ENCODE peak calls at places on chromosomes 13 and 19, in ten cellular contexts. One of them, this sample, is unnamed.

GRCh38 chr19:45752639-45753038 is 16.4 kb downstream of the SIX5 start:
- DNase-seq in fibroblast of pulmonary artery: no peak
- DNase-seq in activated T-helper 1 cell treated with anti-CD3 and anti-CD28 coated beads, Interleukin-12 subunit alpha, Interleukin-12 subunit beta, Interleukin-2, Interleukin-4 antibody, amounts not matched to agents 30 ng/mL and 10 ng/mL and 1 ng/mL, durations not matched to agents 14 hours and 24 hours and 36 hours: no peak
- DNase-seq in germinal center: no peak
- DNase-seq in RPMI7951: peak
- DNase-seq in NCI-H2081: no peak
- DNase-seq in G401: no peak
- DNase-seq in stimulated activated CD4-positive, alpha-beta T cell treated with anti-CD3 and anti-CD28 coated beads, Interleukin-1b, Interleukin-23, amount 100 ng/mL, for 24 hours: no peak
- DNase-seq in prostate gland: no peak
- DNase-seq in left ventricle myocardium inferior: no peak
- DNase-seq in this sample: no peak

GRCh38 chr13:23617551-23618014 is 47.4 kb downstream of the TNFRSF19 start:
- DNase-seq in fibroblast of pulmonary artery: peak
- DNase-seq in activated T-helper 1 cell treated with anti-CD3 and anti-CD28 coated beads, Interleukin-12 subunit alpha, Interleukin-12 subunit beta, Interleukin-2, Interleukin-4 antibody, amounts not matched to agents 30 ng/mL and 10 ng/mL and 1 ng/mL, durations not matched to agents 14 hours and 24 hours and 36 hours: no peak
- DNase-seq in germinal center: no peak
- DNase-seq in RPMI7951: peak
- DNase-seq in NCI-H2081: no peak
- DNase-seq in G401: no peak
- DNase-seq in stimulated activated CD4-positive, alpha-beta T cell treated with anti-CD3 and anti-CD28 coated beads, Interleukin-1b, Interleukin-23, amount 100 ng/mL, for 24 hours: no peak
- DNase-seq in prostate gland: no peak
- DNase-seq in left ventricle myocardium inferior: no peak
- DNase-seq in this sample: no peak

GRCh38 chr19:35268546-35269424 is at the start of gene USF2:
- DNase-seq in fibroblast of pulmonary artery: peak
- DNase-seq in activated T-helper 1 cell treated with anti-CD3 and anti-CD28 coated beads, Interleukin-12 subunit alpha, Interleukin-12 subunit beta, Interleukin-2, Interleukin-4 antibody, amounts not matched to agents 30 ng/mL and 10 ng/mL and 1 ng/mL, durations not matched to agents 14 hours and 24 hours and 36 hours: peak
- DNase-seq in germinal center: peak
- DNase-seq in RPMI7951: peak
- DNase-seq in NCI-H2081: peak
- DNase-seq in G401: peak
- DNase-seq in stimulated activated CD4-positive, alpha-beta T cell treated with anti-CD3 and anti-CD28 coated beads, Interleukin-1b, Interleukin-23, amount 100 ng/mL, for 24 hours: peak
- DNase-seq in prostate gland: peak
- DNase-seq in left ventricle myocardium inferior: peak
- DNase-seq in this sample: peak

GRCh38 chr13:30193279-30194234 is 113.8 kb downstream of the KATNAL1 start:
- DNase-seq in fibroblast of pulmonary artery: no peak
- DNase-seq in activated T-helper 1 cell treated with anti-CD3 and anti-CD28 coated beads, Interleukin-12 subunit alpha, Interleukin-12 subunit beta, Interleukin-2, Interleukin-4 antibody, amounts not matched to agents 30 ng/mL and 10 ng/mL and 1 ng/mL, durations not matched to agents 14 hours and 24 hours and 36 hours: no peak
- DNase-seq in germinal center: no peak
- DNase-seq in RPMI7951: no peak
- DNase-seq in NCI-H2081: no peak
- DNase-seq in G401: no peak
- DNase-seq in stimulated activated CD4-positive, alpha-beta T cell treated with anti-CD3 and anti-CD28 coated beads, Interleukin-1b, Interleukin-23, amount 100 ng/mL, for 24 hours: no peak
- DNase-seq in prostate gland: no peak
- DNase-seq in left ventricle myocardium inferior: no peak
- DNase-seq in this sample: no peak

GRCh38 chr13:110396913-110397379 is 89.9 kb downstream of the COL4A2 start:
- DNase-seq in fibroblast of pulmonary artery: peak
- DNase-seq in activated T-helper 1 cell treated with anti-CD3 and anti-CD28 coated beads, Interleukin-12 subunit alpha, Interleukin-12 subunit beta, Interleukin-2, Interleukin-4 antibody, amounts not matched to agents 30 ng/mL and 10 ng/mL and 1 ng/mL, durations not matched to agents 14 hours and 24 hours and 36 hours: no peak
- DNase-seq in germinal center: no peak
- DNase-seq in RPMI7951: peak
- DNase-seq in NCI-H2081: no peak
- DNase-seq in G401: no peak
- DNase-seq in stimulated activated CD4-positive, alpha-beta T cell treated with anti-CD3 and anti-CD28 coated beads, Interleukin-1b, Interleukin-23, amount 100 ng/mL, for 24 hours: no peak
- DNase-seq in prostate gland: peak
- DNase-seq in left ventricle myocardium inferior: peak
- DNase-seq in this sample: peak

GRCh38 chr19:21934131-21934530 is 76.6 kb downstream of the ZNF208 start:
- DNase-seq in fibroblast of pulmonary artery: no peak
- DNase-seq in activated T-helper 1 cell treated with anti-CD3 and anti-CD28 coated beads, Interleukin-12 subunit alpha, Interleukin-12 subunit beta, Interleukin-2, Interleukin-4 antibody, amounts not matched to agents 30 ng/mL and 10 ng/mL and 1 ng/mL, durations not matched to agents 14 hours and 24 hours and 36 hours: no peak
- DNase-seq in germinal center: no peak
- DNase-seq in RPMI7951: no peak
- DNase-seq in NCI-H2081: no peak
- DNase-seq in G401: no peak
- DNase-seq in stimulated activated CD4-positive, alpha-beta T cell treated with anti-CD3 and anti-CD28 coated beads, Interleukin-1b, Interleukin-23, amount 100 ng/mL, for 24 hours: no peak
- DNase-seq in prostate gland: no peak
- DNase-seq in left ventricle myocardium inferior: no peak
- DNase-seq in this sample: no peak

GRCh38 chr19:35395762-35396199 is 24.9 kb downstream of the GPR42 start:
- DNase-seq in fibroblast of pulmonary artery: no peak
- DNase-seq in activated T-helper 1 cell treated with anti-CD3 and anti-CD28 coated beads, Interleukin-12 subunit alpha, Interleukin-12 subunit beta, Interleukin-2, Interleukin-4 antibody, amounts not matched to agents 30 ng/mL and 10 ng/mL and 1 ng/mL, durations not matched to agents 14 hours and 24 hours and 36 hours: no peak
- DNase-seq in germinal center: no peak
- DNase-seq in RPMI7951: peak
- DNase-seq in NCI-H2081: no peak
- DNase-seq in G401: peak
- DNase-seq in stimulated activated CD4-positive, alpha-beta T cell treated with anti-CD3 and anti-CD28 coated beads, Interleukin-1b, Interleukin-23, amount 100 ng/mL, for 24 hours: no peak
- DNase-seq in prostate gland: peak
- DNase-seq in left ventricle myocardium inferior: no peak
- DNase-seq in this sample: peak

GRCh38 chr19:12647490-12648071 is 19.0 kb downstream of the MAN2B1 start:
- DNase-seq in fibroblast of pulmonary artery: peak
- DNase-seq in activated T-helper 1 cell treated with anti-CD3 and anti-CD28 coated beads, Interleukin-12 subunit alpha, Interleukin-12 subunit beta, Interleukin-2, Interleukin-4 antibody, amounts not matched to agents 30 ng/mL and 10 ng/mL and 1 ng/mL, durations not matched to agents 14 hours and 24 hours and 36 hours: no peak
- DNase-seq in germinal center: no peak
- DNase-seq in RPMI7951: peak
- DNase-seq in NCI-H2081: peak
- DNase-seq in G401: peak
- DNase-seq in stimulated activated CD4-positive, alpha-beta T cell treated with anti-CD3 and anti-CD28 coated beads, Interleukin-1b, Interleukin-23, amount 100 ng/mL, for 24 hours: peak
- DNase-seq in prostate gland: peak
- DNase-seq in left ventricle myocardium inferior: no peak
- DNase-seq in this sample: peak

GRCh38 chr19:45640849-45641273 is 1.7 kb upstream of the EML2 start:
- DNase-seq in fibroblast of pulmonary artery: no peak
- DNase-seq in activated T-helper 1 cell treated with anti-CD3 and anti-CD28 coated beads, Interleukin-12 subunit alpha, Interleukin-12 subunit beta, Interleukin-2, Interleukin-4 antibody, amounts not matched to agents 30 ng/mL and 10 ng/mL and 1 ng/mL, durations not matched to agents 14 hours and 24 hours and 36 hours: peak
- DNase-seq in germinal center: peak
- DNase-seq in RPMI7951: no peak
- DNase-seq in NCI-H2081: no peak
- DNase-seq in G401: peak
- DNase-seq in stimulated activated CD4-positive, alpha-beta T cell treated with anti-CD3 and anti-CD28 coated beads, Interleukin-1b, Interleukin-23, amount 100 ng/mL, for 24 hours: peak
- DNase-seq in prostate gland: no peak
- DNase-seq in left ventricle myocardium inferior: no peak
- DNase-seq in this sample: no peak

GRCh38 chr13:23915308-23915707 is 18.0 kb upstream of the C1QTNF9B start:
- DNase-seq in fibroblast of pulmonary artery: no peak
- DNase-seq in activated T-helper 1 cell treated with anti-CD3 and anti-CD28 coated beads, Interleukin-12 subunit alpha, Interleukin-12 subunit beta, Interleukin-2, Interleukin-4 antibody, amounts not matched to agents 30 ng/mL and 10 ng/mL and 1 ng/mL, durations not matched to agents 14 hours and 24 hours and 36 hours: no peak
- DNase-seq in germinal center: no peak
- DNase-seq in RPMI7951: no peak
- DNase-seq in NCI-H2081: peak
- DNase-seq in G401: no peak
- DNase-seq in stimulated activated CD4-positive, alpha-beta T cell treated with anti-CD3 and anti-CD28 coated beads, Interleukin-1b, Interleukin-23, amount 100 ng/mL, for 24 hours: no peak
- DNase-seq in prostate gland: no peak
- DNase-seq in left ventricle myocardium inferior: no peak
- DNase-seq in this sample: no peak

GRCh38 chr19:17077447-17078028 is 2.0 kb downstream of the MYO9B start:
- DNase-seq in fibroblast of pulmonary artery: no peak
- DNase-seq in activated T-helper 1 cell treated with anti-CD3 and anti-CD28 coated beads, Interleukin-12 subunit alpha, Interleukin-12 subunit beta, Interleukin-2, Interleukin-4 antibody, amounts not matched to agents 30 ng/mL and 10 ng/mL and 1 ng/mL, durations not matched to agents 14 hours and 24 hours and 36 hours: no peak
- DNase-seq in germinal center: no peak
- DNase-seq in RPMI7951: no peak
- DNase-seq in NCI-H2081: no peak
- DNase-seq in G401: no peak
- DNase-seq in stimulated activated CD4-positive, alpha-beta T cell treated with anti-CD3 and anti-CD28 coated beads, Interleukin-1b, Interleukin-23, amount 100 ng/mL, for 24 hours: no peak
- DNase-seq in prostate gland: no peak
- DNase-seq in left ventricle myocardium inferior: no peak
- DNase-seq in this sample: no peak

GRCh38 chr13:85314686-85315085 is 484.5 kb downstream of the SLITRK6 start:
- DNase-seq in fibroblast of pulmonary artery: no peak
- DNase-seq in activated T-helper 1 cell treated with anti-CD3 and anti-CD28 coated beads, Interleukin-12 subunit alpha, Interleukin-12 subunit beta, Interleukin-2, Interleukin-4 antibody, amounts not matched to agents 30 ng/mL and 10 ng/mL and 1 ng/mL, durations not matched to agents 14 hours and 24 hours and 36 hours: no peak
- DNase-seq in germinal center: no peak
- DNase-seq in RPMI7951: peak
- DNase-seq in NCI-H2081: no peak
- DNase-seq in G401: no peak
- DNase-seq in stimulated activated CD4-positive, alpha-beta T cell treated with anti-CD3 and anti-CD28 coated beads, Interleukin-1b, Interleukin-23, amount 100 ng/mL, for 24 hours: no peak
- DNase-seq in prostate gland: no peak
- DNase-seq in left ventricle myocardium inferior: no peak
- DNase-seq in this sample: no peak

GRCh38 chr19:35013820-35014754 is 14.0 kb downstream of the GRAMD1A start:
- DNase-seq in fibroblast of pulmonary artery: no peak
- DNase-seq in activated T-helper 1 cell treated with anti-CD3 and anti-CD28 coated beads, Interleukin-12 subunit alpha, Interleukin-12 subunit beta, Interleukin-2, Interleukin-4 antibody, amounts not matched to agents 30 ng/mL and 10 ng/mL and 1 ng/mL, durations not matched to agents 14 hours and 24 hours and 36 hours: peak
- DNase-seq in germinal center: no peak
- DNase-seq in RPMI7951: no peak
- DNase-seq in NCI-H2081: no peak
- DNase-seq in G401: no peak
- DNase-seq in stimulated activated CD4-positive, alpha-beta T cell treated with anti-CD3 and anti-CD28 coated beads, Interleukin-1b, Interleukin-23, amount 100 ng/mL, for 24 hours: no peak
- DNase-seq in prostate gland: no peak
- DNase-seq in left ventricle myocardium inferior: no peak
- DNase-seq in this sample: peak

GRCh38 chr13:22757530-22758120 is 423.2 kb upstream of the SGCG start:
- DNase-seq in fibroblast of pulmonary artery: peak
- DNase-seq in activated T-helper 1 cell treated with anti-CD3 and anti-CD28 coated beads, Interleukin-12 subunit alpha, Interleukin-12 subunit beta, Interleukin-2, Interleukin-4 antibody, amounts not matched to agents 30 ng/mL and 10 ng/mL and 1 ng/mL, durations not matched to agents 14 hours and 24 hours and 36 hours: no peak
- DNase-seq in germinal center: no peak
- DNase-seq in RPMI7951: peak
- DNase-seq in NCI-H2081: no peak
- DNase-seq in G401: peak
- DNase-seq in stimulated activated CD4-positive, alpha-beta T cell treated with anti-CD3 and anti-CD28 coated beads, Interleukin-1b, Interleukin-23, amount 100 ng/mL, for 24 hours: no peak
- DNase-seq in prostate gland: no peak
- DNase-seq in left ventricle myocardium inferior: no peak
- DNase-seq in this sample: peak

GRCh38 chr19:6685482-6685881 is 15.5 kb upstream of the TNFSF14 start:
- DNase-seq in fibroblast of pulmonary artery: no peak
- DNase-seq in activated T-helper 1 cell treated with anti-CD3 and anti-CD28 coated beads, Interleukin-12 subunit alpha, Interleukin-12 subunit beta, Interleukin-2, Interleukin-4 antibody, amounts not matched to agents 30 ng/mL and 10 ng/mL and 1 ng/mL, durations not matched to agents 14 hours and 24 hours and 36 hours: no peak
- DNase-seq in germinal center: no peak
- DNase-seq in RPMI7951: no peak
- DNase-seq in NCI-H2081: no peak
- DNase-seq in G401: no peak
- DNase-seq in stimulated activated CD4-positive, alpha-beta T cell treated with anti-CD3 and anti-CD28 coated beads, Interleukin-1b, Interleukin-23, amount 100 ng/mL, for 24 hours: no peak
- DNase-seq in prostate gland: no peak
- DNase-seq in left ventricle myocardium inferior: no peak
- DNase-seq in this sample: no peak

GRCh38 chr13:45178349-45179142 is 22.3 kb downstream of the KCTD4 start:
- DNase-seq in fibroblast of pulmonary artery: peak
- DNase-seq in activated T-helper 1 cell treated with anti-CD3 and anti-CD28 coated beads, Interleukin-12 subunit alpha, Interleukin-12 subunit beta, Interleukin-2, Interleukin-4 antibody, amounts not matched to agents 30 ng/mL and 10 ng/mL and 1 ng/mL, durations not matched to agents 14 hours and 24 hours and 36 hours: no peak
- DNase-seq in germinal center: no peak
- DNase-seq in RPMI7951: peak
- DNase-seq in NCI-H2081: no peak
- DNase-seq in G401: no peak
- DNase-seq in stimulated activated CD4-positive, alpha-beta T cell treated with anti-CD3 and anti-CD28 coated beads, Interleukin-1b, Interleukin-23, amount 100 ng/mL, for 24 hours: no peak
- DNase-seq in prostate gland: no peak
- DNase-seq in left ventricle myocardium inferior: no peak
- DNase-seq in this sample: no peak

GRCh38 chr13:38223093-38223492 is 126.6 kb upstream of the UFM1 start:
- DNase-seq in fibroblast of pulmonary artery: peak
- DNase-seq in activated T-helper 1 cell treated with anti-CD3 and anti-CD28 coated beads, Interleukin-12 subunit alpha, Interleukin-12 subunit beta, Interleukin-2, Interleukin-4 antibody, amounts not matched to agents 30 ng/mL and 10 ng/mL and 1 ng/mL, durations not matched to agents 14 hours and 24 hours and 36 hours: no peak
- DNase-seq in germinal center: no peak
- DNase-seq in RPMI7951: peak
- DNase-seq in NCI-H2081: no peak
- DNase-seq in G401: no peak
- DNase-seq in stimulated activated CD4-positive, alpha-beta T cell treated with anti-CD3 and anti-CD28 coated beads, Interleukin-1b, Interleukin-23, amount 100 ng/mL, for 24 hours: no peak
- DNase-seq in prostate gland: no peak
- DNase-seq in left ventricle myocardium inferior: no peak
- DNase-seq in this sample: no peak

GRCh38 chr13:102020611-102021216 is 381.1 kb downstream of the FGF14 start:
- DNase-seq in fibroblast of pulmonary artery: no peak
- DNase-seq in activated T-helper 1 cell treated with anti-CD3 and anti-CD28 coated beads, Interleukin-12 subunit alpha, Interleukin-12 subunit beta, Interleukin-2, Interleukin-4 antibody, amounts not matched to agents 30 ng/mL and 10 ng/mL and 1 ng/mL, durations not matched to agents 14 hours and 24 hours and 36 hours: no peak
- DNase-seq in germinal center: no peak
- DNase-seq in RPMI7951: peak
- DNase-seq in NCI-H2081: no peak
- DNase-seq in G401: peak
- DNase-seq in stimulated activated CD4-positive, alpha-beta T cell treated with anti-CD3 and anti-CD28 coated beads, Interleukin-1b, Interleukin-23, amount 100 ng/mL, for 24 hours: no peak
- DNase-seq in prostate gland: no peak
- DNase-seq in left ventricle myocardium inferior: no peak
- DNase-seq in this sample: no peak

GRCh38 chr13:26539738-26540292 is 17.7 kb upstream of the WASF3 start:
- DNase-seq in fibroblast of pulmonary artery: no peak
- DNase-seq in activated T-helper 1 cell treated with anti-CD3 and anti-CD28 coated beads, Interleukin-12 subunit alpha, Interleukin-12 subunit beta, Interleukin-2, Interleukin-4 antibody, amounts not matched to agents 30 ng/mL and 10 ng/mL and 1 ng/mL, durations not matched to agents 14 hours and 24 hours and 36 hours: no peak
- DNase-seq in germinal center: no peak
- DNase-seq in RPMI7951: no peak
- DNase-seq in NCI-H2081: no peak
- DNase-seq in G401: no peak
- DNase-seq in stimulated activated CD4-positive, alpha-beta T cell treated with anti-CD3 and anti-CD28 coated beads, Interleukin-1b, Interleukin-23, amount 100 ng/mL, for 24 hours: no peak
- DNase-seq in prostate gland: no peak
- DNase-seq in left ventricle myocardium inferior: no peak
- DNase-seq in this sample: peak

GRCh38 chr13:29523199-29523931 is 72.1 kb downstream of the SLC7A1 start:
- DNase-seq in fibroblast of pulmonary artery: peak
- DNase-seq in activated T-helper 1 cell treated with anti-CD3 and anti-CD28 coated beads, Interleukin-12 subunit alpha, Interleukin-12 subunit beta, Interleukin-2, Interleukin-4 antibody, amounts not matched to agents 30 ng/mL and 10 ng/mL and 1 ng/mL, durations not matched to agents 14 hours and 24 hours and 36 hours: no peak
- DNase-seq in germinal center: no peak
- DNase-seq in RPMI7951: no peak
- DNase-seq in NCI-H2081: no peak
- DNase-seq in G401: peak
- DNase-seq in stimulated activated CD4-positive, alpha-beta T cell treated with anti-CD3 and anti-CD28 coated beads, Interleukin-1b, Interleukin-23, amount 100 ng/mL, for 24 hours: no peak
- DNase-seq in prostate gland: no peak
- DNase-seq in left ventricle myocardium inferior: peak
- DNase-seq in this sample: no peak

GRCh38 chr19:47729799-47730520 is 15.4 kb upstream of the NOP53 start:
- DNase-seq in fibroblast of pulmonary artery: peak
- DNase-seq in activated T-helper 1 cell treated with anti-CD3 and anti-CD28 coated beads, Interleukin-12 subunit alpha, Interleukin-12 subunit beta, Interleukin-2, Interleukin-4 antibody, amounts not matched to agents 30 ng/mL and 10 ng/mL and 1 ng/mL, durations not matched to agents 14 hours and 24 hours and 36 hours: peak
- DNase-seq in germinal center: no peak
- DNase-seq in RPMI7951: no peak
- DNase-seq in NCI-H2081: no peak
- DNase-seq in G401: peak
- DNase-seq in stimulated activated CD4-positive, alpha-beta T cell treated with anti-CD3 and anti-CD28 coated beads, Interleukin-1b, Interleukin-23, amount 100 ng/mL, for 24 hours: peak
- DNase-seq in prostate gland: peak
- DNase-seq in left ventricle myocardium inferior: peak
- DNase-seq in this sample: peak

GRCh38 chr13:100526299-100527030 is 62.1 kb downstream of the GGACT start:
- DNase-seq in fibroblast of pulmonary artery: no peak
- DNase-seq in activated T-helper 1 cell treated with anti-CD3 and anti-CD28 coated beads, Interleukin-12 subunit alpha, Interleukin-12 subunit beta, Interleukin-2, Interleukin-4 antibody, amounts not matched to agents 30 ng/mL and 10 ng/mL and 1 ng/mL, durations not matched to agents 14 hours and 24 hours and 36 hours: no peak
- DNase-seq in germinal center: no peak
- DNase-seq in RPMI7951: no peak
- DNase-seq in NCI-H2081: no peak
- DNase-seq in G401: peak
- DNase-seq in stimulated activated CD4-positive, alpha-beta T cell treated with anti-CD3 and anti-CD28 coated beads, Interleukin-1b, Interleukin-23, amount 100 ng/mL, for 24 hours: no peak
- DNase-seq in prostate gland: no peak
- DNase-seq in left ventricle myocardium inferior: no peak
- DNase-seq in this sample: no peak

GRCh38 chr13:40063743-40064142 is 408.3 kb downstream of the COG6 start:
- DNase-seq in fibroblast of pulmonary artery: no peak
- DNase-seq in activated T-helper 1 cell treated with anti-CD3 and anti-CD28 coated beads, Interleukin-12 subunit alpha, Interleukin-12 subunit beta, Interleukin-2, Interleukin-4 antibody, amounts not matched to agents 30 ng/mL and 10 ng/mL and 1 ng/mL, durations not matched to agents 14 hours and 24 hours and 36 hours: no peak
- DNase-seq in germinal center: no peak
- DNase-seq in RPMI7951: no peak
- DNase-seq in NCI-H2081: no peak
- DNase-seq in G401: no peak
- DNase-seq in stimulated activated CD4-positive, alpha-beta T cell treated with anti-CD3 and anti-CD28 coated beads, Interleukin-1b, Interleukin-23, amount 100 ng/mL, for 24 hours: no peak
- DNase-seq in prostate gland: no peak
- DNase-seq in left ventricle myocardium inferior: no peak
- DNase-seq in this sample: no peak

GRCh38 chr19:49116544-49116943 is 2.4 kb downstream of the LIN7B start:
- DNase-seq in fibroblast of pulmonary artery: no peak
- DNase-seq in activated T-helper 1 cell treated with anti-CD3 and anti-CD28 coated beads, Interleukin-12 subunit alpha, Interleukin-12 subunit beta, Interleukin-2, Interleukin-4 antibody, amounts not matched to agents 30 ng/mL and 10 ng/mL and 1 ng/mL, durations not matched to agents 14 hours and 24 hours and 36 hours: no peak
- DNase-seq in germinal center: no peak
- DNase-seq in RPMI7951: no peak
- DNase-seq in NCI-H2081: no peak
- DNase-seq in G401: no peak
- DNase-seq in stimulated activated CD4-positive, alpha-beta T cell treated with anti-CD3 and anti-CD28 coated beads, Interleukin-1b, Interleukin-23, amount 100 ng/mL, for 24 hours: no peak
- DNase-seq in prostate gland: no peak
- DNase-seq in left ventricle myocardium inferior: peak
- DNase-seq in this sample: no peak

GRCh38 chr13:40812724-40813445 is 23.5 kb downstream of the SLC25A15 start:
- DNase-seq in fibroblast of pulmonary artery: no peak
- DNase-seq in activated T-helper 1 cell treated with anti-CD3 and anti-CD28 coated beads, Interleukin-12 subunit alpha, Interleukin-12 subunit beta, Interleukin-2, Interleukin-4 antibody, amounts not matched to agents 30 ng/mL and 10 ng/mL and 1 ng/mL, durations not matched to agents 14 hours and 24 hours and 36 hours: no peak
- DNase-seq in germinal center: no peak
- DNase-seq in RPMI7951: peak
- DNase-seq in NCI-H2081: no peak
- DNase-seq in G401: no peak
- DNase-seq in stimulated activated CD4-positive, alpha-beta T cell treated with anti-CD3 and anti-CD28 coated beads, Interleukin-1b, Interleukin-23, amount 100 ng/mL, for 24 hours: no peak
- DNase-seq in prostate gland: no peak
- DNase-seq in left ventricle myocardium inferior: no peak
- DNase-seq in this sample: peak

GRCh38 chr13:42946927-42947326 is 45.1 kb downstream of the EPSTI1 start:
- DNase-seq in fibroblast of pulmonary artery: peak
- DNase-seq in activated T-helper 1 cell treated with anti-CD3 and anti-CD28 coated beads, Interleukin-12 subunit alpha, Interleukin-12 subunit beta, Interleukin-2, Interleukin-4 antibody, amounts not matched to agents 30 ng/mL and 10 ng/mL and 1 ng/mL, durations not matched to agents 14 hours and 24 hours and 36 hours: no peak
- DNase-seq in germinal center: no peak
- DNase-seq in RPMI7951: no peak
- DNase-seq in NCI-H2081: no peak
- DNase-seq in G401: no peak
- DNase-seq in stimulated activated CD4-positive, alpha-beta T cell treated with anti-CD3 and anti-CD28 coated beads, Interleukin-1b, Interleukin-23, amount 100 ng/mL, for 24 hours: no peak
- DNase-seq in prostate gland: no peak
- DNase-seq in left ventricle myocardium inferior: no peak
- DNase-seq in this sample: no peak

GRCh38 chr13:47426126-47426849 is 529.4 kb upstream of the HTR2A start:
- DNase-seq in fibroblast of pulmonary artery: peak
- DNase-seq in activated T-helper 1 cell treated with anti-CD3 and anti-CD28 coated beads, Interleukin-12 subunit alpha, Interleukin-12 subunit beta, Interleukin-2, Interleukin-4 antibody, amounts not matched to agents 30 ng/mL and 10 ng/mL and 1 ng/mL, durations not matched to agents 14 hours and 24 hours and 36 hours: no peak
- DNase-seq in germinal center: no peak
- DNase-seq in RPMI7951: peak
- DNase-seq in NCI-H2081: no peak
- DNase-seq in G401: no peak
- DNase-seq in stimulated activated CD4-positive, alpha-beta T cell treated with anti-CD3 and anti-CD28 coated beads, Interleukin-1b, Interleukin-23, amount 100 ng/mL, for 24 hours: no peak
- DNase-seq in prostate gland: no peak
- DNase-seq in left ventricle myocardium inferior: peak
- DNase-seq in this sample: no peak

GRCh38 chr19:45267296-45267695 is 16.2 kb downstream of the MARK4 start:
- DNase-seq in fibroblast of pulmonary artery: no peak
- DNase-seq in activated T-helper 1 cell treated with anti-CD3 and anti-CD28 coated beads, Interleukin-12 subunit alpha, Interleukin-12 subunit beta, Interleukin-2, Interleukin-4 antibody, amounts not matched to agents 30 ng/mL and 10 ng/mL and 1 ng/mL, durations not matched to agents 14 hours and 24 hours and 36 hours: no peak
- DNase-seq in germinal center: no peak
- DNase-seq in RPMI7951: no peak
- DNase-seq in NCI-H2081: no peak
- DNase-seq in G401: no peak
- DNase-seq in stimulated activated CD4-positive, alpha-beta T cell treated with anti-CD3 and anti-CD28 coated beads, Interleukin-1b, Interleukin-23, amount 100 ng/mL, for 24 hours: no peak
- DNase-seq in prostate gland: no peak
- DNase-seq in left ventricle myocardium inferior: no peak
- DNase-seq in this sample: no peak